ENCODE peak calls at places on chromosomes 6 and 20, in seven cellular contexts. U is endothelial cell of umbilical vein; L is aorta; G is fibroblast of lung; K is CD8-positive, alpha-beta T cell; P is hepatocyte; A is tibial nerve. N is an unnamed sample.

GRCh38 chr6:33161354-33162320 is 30.6 kb downstream of the COL11A2 start:
- DNase-seq in G (peak; percentile 49), L (peak; percentile 96), A (peak; percentile 80), U (peak; percentile 63), P (peak; percentile 85), K (peak; percentile 87), N (peak; percentile 77)

GRCh38 chr20:22836877-22837276 is 198.2 kb upstream of the SSTR4 start:
- DNase-seq in U (no peak), A (no peak), K (no peak), L (no peak), G (no peak), P (peak; percentile 39), N (peak; percentile 65)

GRCh38 chr6:90492798-90493197 is 94.1 kb downstream of the MAP3K7 start:
- DNase-seq in L (no peak), U (no peak), G (no peak), K (no peak), A (no peak), P (no peak), N (no peak)

GRCh38 chr6:30611856-30612194 is 5.2 kb downstream of the PPP1R10 start:
- DNase-seq in L (no peak), P (no peak), U (no peak), A (no peak), G (no peak), K (no peak), N (no peak)

GRCh38 chr6:111841822-111842221 is 31.4 kb downstream of the FYN start:
- DNase-seq in A (peak; percentile 39), P (no peak), G (peak; percentile 65), U (peak; percentile 74), K (no peak), L (no peak), N (no peak)

GRCh38 chr6:56686429-56686828 is 43.7 kb upstream of the DST start:
- DNase-seq in A (no peak), L (no peak), U (no peak), G (no peak), K (no peak), P (no peak), N (no peak)

GRCh38 chr6:29354980-29355379 is 13.7 kb downstream of the OR5V1 start:
- DNase-seq in A (no peak), K (no peak), U (no peak), P (no peak), L (no peak), G (no peak), N (no peak)

GRCh38 chr6:130796313-130796905 is 30.8 kb upstream of the SMLR1 start:
- DNase-seq in P (no peak), U (peak; percentile 95), A (peak; percentile 67), G (peak; percentile 73), L (no peak), K (no peak), N (no peak)

GRCh38 chr6:111013144-111013905 is 31.5 kb downstream of the RPF2 start:
- DNase-seq in G (no peak), A (no peak), K (no peak), P (no peak), U (no peak), L (no peak), N (no peak)

GRCh38 chr6:1609662-1610496 is at the start of gene FOXC1:
- DNase-seq in L (peak; percentile 97), K (no peak), G (peak; percentile 91), P (peak; percentile 86), U (peak; percentile 97), A (peak; percentile 86), N (peak; percentile 74)

GRCh38 chr20:37395921-37396519 is 50.1 kb downstream of the SRC start:
- DNase-seq in K (no peak), U (no peak), G (peak; percentile 63), A (no peak), L (no peak), P (peak; percentile 64), N (peak; percentile 33)

GRCh38 chr6:100465701-100466409 is 1.1 kb upstream of the SIM1 start:
- DNase-seq in G (no peak), K (no peak), A (no peak), U (no peak), P (no peak), L (no peak), N (peak; percentile 31)

GRCh38 chr20:63152322-63153253 is 63.3 kb downstream of the YTHDF1 start:
- DNase-seq in P (no peak), A (no peak), U (no peak), L (peak; percentile 63), G (no peak), K (no peak), N (no peak)

GRCh38 chr6:43990627-43991619 is 136.3 kb downstream of the MRPL14 start:
- DNase-seq in L (peak; percentile 62), G (peak; percentile 97), U (no peak), P (peak; percentile 90), A (no peak), K (no peak), N (peak; percentile 95)

GRCh38 chr20:61816606-61817005 is 249.1 kb downstream of the TAF4 start:
- DNase-seq in A (no peak), K (no peak), L (no peak), U (no peak), P (no peak), G (no peak), N (no peak)

GRCh38 chr20:33442136-33443005 is 1.2 kb downstream of the SNTA1 start:
- DNase-seq in K (no peak), U (no peak), G (no peak), P (no peak), L (no peak), A (no peak), N (no peak)
- H3K4me3 ChIP-seq in K (peak overlapping the region; percentile 97), U (no peak overlapping the region), G (peak overlapping the region; percentile 60), P (peak overlapping the region; percentile 75), L (peak overlapping the region; percentile 84), A (peak overlapping the region; percentile 46), N (peak overlapping the region; percentile 88)

GRCh38 chr6:152135755-152136448 is 328.4 kb downstream of the ESR1 start:
- DNase-seq in U (no peak), P (no peak), A (no peak), K (no peak), G (no peak), L (no peak), N (peak; percentile 34)

GRCh38 chr6:152127429-152128165 is 320.1 kb downstream of the ESR1 start:
- DNase-seq in A (no peak), K (no peak), G (no peak), L (no peak), P (no peak), U (no peak), N (peak; percentile 13)

GRCh38 chr6:152124432-152125074 is 317.1 kb downstream of the ESR1 start:
- DNase-seq in K (no peak), P (peak; percentile 54), G (peak; percentile 84), L (no peak), U (peak; percentile 81), A (no peak), N (peak; percentile 66)

GRCh38 chr6:152129606-152130249 is 322.2 kb downstream of the ESR1 start:
- DNase-seq in L (no peak), P (no peak), K (no peak), U (peak; percentile 92), A (peak; percentile 32), G (peak; percentile 71), N (peak; percentile 53)

GRCh38 chr6:152130441-152130840 is 323.0 kb downstream of the ESR1 start:
- DNase-seq in A (no peak), P (no peak), U (peak; percentile 35), K (no peak), L (no peak), G (no peak), N (no peak)
- H3K27ac ChIP-seq in A (no peak overlapping the region), P (no peak overlapping the region), U (no peak overlapping the region), K (peak overlapping the region; percentile 11), L (no peak overlapping the region), G (no peak overlapping the region), N (no peak overlapping the region)

GRCh38 chr6:81787313-81788068 is 35.0 kb upstream of the TENT5A start:
- DNase-seq in A (no peak), U (no peak), L (no peak), G (peak; percentile 66), P (no peak), K (no peak), N (peak; percentile 72)
- H3K4me3 ChIP-seq in A (no peak overlapping the region), U (no peak overlapping the region), L (no peak overlapping the region), G (peak overlapping the region; percentile 9), P (no peak overlapping the region), K (no peak overlapping the region), N (no peak overlapping the region)

GRCh38 chr20:20549267-20549612 is 163.2 kb downstream of the RALGAPA2 start:
- DNase-seq in P (peak; percentile 14), G (no peak), K (no peak), L (no peak), A (no peak), U (no peak), N (no peak)

GRCh38 chr20:20552076-20552475 is 160.4 kb downstream of the RALGAPA2 start:
- DNase-seq in A (no peak), K (no peak), G (no peak), L (no peak), U (no peak), P (no peak), N (no peak)

GRCh38 chr20:20553534-20553933 is 158.9 kb downstream of the RALGAPA2 start:
- DNase-seq in K (no peak), A (no peak), G (no peak), L (no peak), U (no peak), P (no peak), N (no peak)

GRCh38 chr20:20549699-20550098 is 162.7 kb downstream of the RALGAPA2 start:
- DNase-seq in L (no peak), U (no peak), A (no peak), K (no peak), P (peak; percentile 67), G (peak; percentile 89), N (peak; percentile 77)

DNA sequence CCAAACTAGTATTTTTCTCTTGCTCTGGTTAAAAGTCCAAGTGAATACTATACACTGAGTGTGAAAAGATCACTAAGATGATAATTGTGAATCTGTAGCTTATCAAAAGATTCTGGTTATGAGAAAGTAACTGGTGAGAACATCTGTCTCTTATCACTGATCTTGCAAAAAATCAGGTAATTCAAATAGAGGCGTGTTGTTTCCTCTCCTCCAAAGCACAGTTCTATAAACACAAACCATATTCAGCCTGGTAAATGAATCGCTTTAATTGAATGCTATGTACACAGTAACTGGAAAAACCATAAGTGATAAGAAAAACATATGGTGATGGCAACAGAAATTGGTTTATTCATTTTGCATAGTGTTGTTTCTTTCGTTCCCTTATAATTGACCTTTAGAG is 161.0 kb downstream of the RALGAPA2 start:
- DNase-seq in K (no peak), U (no peak), A (no peak), P (no peak), G (no peak), L (no peak), N (no peak)
- H3K27ac ChIP-seq in K (no peak overlapping the region), U (no peak overlapping the region), A (no peak overlapping the region), P (no peak overlapping the region), G (no peak overlapping the region), L (no peak overlapping the region), N (no peak overlapping the region)

DNA sequence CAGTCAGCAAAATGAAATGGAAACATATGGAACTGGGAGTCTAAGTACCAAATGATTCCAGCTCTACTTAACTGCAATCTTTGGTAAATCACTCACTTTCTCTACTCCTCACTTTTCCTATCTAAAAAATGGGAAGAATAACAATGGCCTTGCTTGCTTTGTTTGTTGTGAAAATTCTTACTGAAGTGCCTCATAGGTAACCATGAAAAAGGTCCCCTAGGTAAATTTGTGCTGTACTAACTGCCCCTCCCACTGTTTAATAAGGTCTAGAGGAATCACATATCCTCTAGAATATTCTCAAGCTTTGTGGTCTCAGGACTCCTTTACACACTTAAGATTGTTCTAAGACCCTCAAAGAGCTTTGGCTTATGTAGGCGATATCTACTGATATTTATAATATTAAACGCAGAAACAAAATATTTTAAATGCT is 63.8 kb downstream of the ARHGAP18 start:
- DNase-seq in U (no peak), P (no peak), K (no peak), A (no peak), G (no peak), L (no peak), N (no peak)
- H3K4me3 ChIP-seq in U (no peak overlapping the region), P (no peak overlapping the region), K (no peak overlapping the region), A (no peak overlapping the region), G (no peak overlapping the region), L (no peak overlapping the region), N (peak overlapping the region; percentile 61)

GRCh38 chr20:14979472-14979986 is 642.1 kb upstream of the FLRT3 start:
- DNase-seq in G (no peak), L (no peak), P (peak; percentile 25), K (no peak), U (peak; percentile 49), A (no peak), N (no peak)
- H3K27ac ChIP-seq in G (no peak overlapping the region), L (no peak overlapping the region), P (peak overlapping the region; percentile 29), K (no peak overlapping the region), U (no peak overlapping the region), A (no peak overlapping the region), N (no peak overlapping the region)

N was measured in mesenchymal stem cell.